ENCODE peak calls at places on chromosomes 3 and 15, in ten cellular contexts. U is ELF-1, W is testis, C is gastrocnemius medialis, R is SIG-M5, S is T-helper 2 cell, F is EL, G is astrocyte of the hippocampus, V is MV-4-11, P is AG09319. N is an unnamed sample.

GRCh38 chr3:40968666-40969065 is 230.6 kb upstream of the CTNNB1 start:
- DNase-seq in V (peak), P (no peak), U (no peak), W (no peak), S (no peak), F (no peak), C (no peak), R (no peak), G (no peak), N (no peak)

GRCh38 chr15:43749690-43750345 is 3.6 kb downstream of the PDIA3 start:
- DNase-seq in G (no peak), C (no peak), S (peak), W (no peak), P (no peak), F (no peak), U (no peak), R (no peak), V (peak), N (no peak)

GRCh38 chr15:96767703-96768434 is 437.4 kb downstream of the NR2F2 start:
- DNase-seq in P (no peak), F (peak), U (peak), W (no peak), G (no peak), R (no peak), S (no peak), C (no peak), V (no peak), N (no peak)

GRCh38 chr3:36166477-36166876 is 213.8 kb upstream of the STAC start:
- DNase-seq in C (no peak), P (peak), U (no peak), S (no peak), R (no peak), W (no peak), F (peak), G (peak), V (no peak), N (no peak)

GRCh38 chr3:38489766-38490165 is 6.4 kb upstream of the EXOG start:
- DNase-seq in G (no peak), F (no peak), W (peak), S (no peak), R (no peak), U (no peak), P (no peak), C (no peak), V (no peak), N (no peak)

GRCh38 chr3:64400706-64401105 is 175.4 kb upstream of the PRICKLE2 start:
- DNase-seq in G (no peak), V (no peak), S (no peak), W (no peak), R (no peak), P (no peak), C (no peak), U (no peak), F (no peak), N (no peak)

GRCh38 chr15:68587769-68588385 is 9.1 kb downstream of the CORO2B start:
- DNase-seq in S (no peak), V (no peak), U (no peak), P (no peak), C (no peak), W (no peak), F (no peak), G (no peak), R (no peak), N (no peak)

GRCh38 chr3:70179111-70179510 is 133.3 kb downstream of the MDFIC2 start:
- DNase-seq in F (no peak), P (no peak), V (peak), R (no peak), W (no peak), S (no peak), U (no peak), C (no peak), G (no peak), N (no peak)

GRCh38 chr3:153414972-153415371 is 252.9 kb downstream of the RAP2B start:
- DNase-seq in R (no peak), S (no peak), W (no peak), P (no peak), G (peak), U (no peak), C (no peak), V (no peak), F (peak), N (no peak)

GRCh38 chr15:39079296-39079834 is 501.5 kb upstream of the THBS1 start:
- DNase-seq in P (no peak), V (no peak), F (peak), S (no peak), C (no peak), G (peak), W (no peak), U (no peak), R (no peak), N (no peak)

GRCh38 chr3:177591371-177591770 is 394.1 kb upstream of the TBL1XR1 start:
- DNase-seq in G (no peak), C (peak), W (peak), U (no peak), V (peak), P (no peak), F (no peak), R (no peak), S (no peak), N (no peak)

GRCh38 chr15:37134699-37135131 is 34.4 kb upstream of the MEIS2 start:
- DNase-seq in V (peak), S (no peak), W (peak), G (peak), P (no peak), F (peak), R (no peak), C (no peak), U (no peak), N (no peak)

GRCh38 chr3:119945286-119945685 is 149.0 kb downstream of the GSK3B start:
- DNase-seq in U (no peak), R (no peak), S (no peak), P (no peak), V (no peak), C (no peak), W (no peak), G (no peak), F (no peak), N (no peak)

GRCh38 chr3:107619549-107619948 is 96.8 kb downstream of the BBX start:
- DNase-seq in F (peak), P (no peak), S (no peak), G (peak), V (no peak), C (no peak), R (no peak), U (no peak), W (no peak), N (no peak)

GRCh38 chr15:96417760-96418130 is 87.2 kb downstream of the NR2F2 start:
- DNase-seq in W (no peak), C (no peak), G (no peak), U (no peak), V (no peak), S (no peak), P (no peak), F (no peak), R (no peak), N (no peak)

GRCh38 chr15:28118531-28118930 is 19.4 kb upstream of the OCA2 start:
- DNase-seq in P (no peak), W (no peak), R (no peak), S (no peak), U (no peak), V (no peak), C (no peak), F (no peak), G (no peak), N (no peak)

GRCh38 chr15:33675246-33675645 is 293.1 kb upstream of the CHRM5 start:
- DNase-seq in G (peak), P (no peak), F (peak), W (peak), R (no peak), S (no peak), V (peak), C (no peak), U (no peak), N (no peak)

GRCh38 chr3:38186781-38187180 is 21.4 kb downstream of the OXSR1 start:
- DNase-seq in G (no peak), C (no peak), P (no peak), F (no peak), S (no peak), V (no peak), U (no peak), W (no peak), R (no peak), N (no peak)

GRCh38 chr15:56249080-56249479 is 5.4 kb upstream of the RFX7 start:
- DNase-seq in G (peak), S (no peak), W (no peak), V (peak), R (no peak), P (no peak), U (peak), F (peak), C (no peak), N (peak)

GRCh38 chr3:32176989-32177701 is 61.3 kb upstream of the CMTM8 start:
- DNase-seq in C (no peak), F (peak), U (peak), V (peak), S (peak), G (peak), R (no peak), P (peak), W (peak), N (peak)

GRCh38 chr3:15331072-15331605 is 1.2 kb downstream of the SH3BP5 start:
- DNase-seq in C (no peak), V (no peak), R (no peak), P (no peak), G (no peak), U (no peak), W (no peak), F (no peak), S (no peak), N (no peak)

GRCh38 chr3:69999191-70000027 is at the start of gene SAMMSON:
- DNase-seq in C (no peak), W (peak), R (no peak), V (no peak), P (no peak), F (peak), G (peak), S (no peak), U (peak), N (no peak)

GRCh38 chr3:56988874-56989433 is 71.5 kb upstream of the SPATA12 start:
- DNase-seq in U (peak), W (peak), C (peak), G (peak), V (peak), P (peak), R (no peak), S (peak), F (peak), N (peak)

N was measured in endothelial cell.